ENCODE peak calls at places on chromosomes 11 and 22, in nine cellular contexts. G is stimulated activated CD4-positive, alpha-beta T cell treated with anti-CD3 and anti-CD28 coated beads, Interleukin-2, amount 100 ng/mL, for 48 hours; N is activated naive CD4-positive, alpha-beta T cell treated with anti-CD3 and anti-CD28 coated beads, Interleukin-2, amount 10 ng/mL, durations not matched to agents 7 days and 5 days; J is CD4-positive, alpha-beta T cell; Y is T follicular helper cell; Q is GM12878; R is fibroblast of the aortic adventitia; D is RPMI8226; A is tibial artery. U is an unnamed sample.

GRCh38 chr11:66159585-66159984 is 89.5 kb downstream of the PACS1 start:
- DNase-seq in G (no peak), N (no peak), J (no peak), Y (no peak), Q (no peak), R (no peak), D (no peak), A (no peak), U (no peak)

GRCh38 chr22:50687829-50688228 is 15.2 kb downstream of the SHANK3 start:
- DNase-seq in G (no peak), N (no peak), J (no peak), Y (no peak), Q (no peak), R (no peak), D (no peak), A (no peak), U (peak)

GRCh38 chr22:24035296-24035695 is 24.2 kb downstream of the CABIN1 start:
- DNase-seq in G (no peak), N (no peak), J (no peak), Y (no peak), Q (no peak), R (no peak), D (no peak), A (no peak), U (no peak)

GRCh38 chr11:127259118-127259517 is 258.5 kb upstream of the KIRREL3 start:
- DNase-seq in G (no peak), N (no peak), J (no peak), Y (no peak), Q (no peak), R (no peak), D (no peak), A (no peak), U (no peak)

GRCh38 chr11:92314499-92314898 is 89.9 kb downstream of the FAT3 start:
- DNase-seq in G (no peak), N (no peak), J (no peak), Y (no peak), Q (no peak), R (no peak), D (no peak), A (peak), U (no peak)

GRCh38 chr11:114762437-114762836 is 84.1 kb downstream of the NXPE2 start:
- DNase-seq in G (no peak), N (peak), J (no peak), Y (no peak), Q (no peak), R (peak), D (peak), A (peak), U (peak)

GRCh38 chr11:40139507-40139906 is 1319.9 kb downstream of the LRRC4C start:
- DNase-seq in G (no peak), N (no peak), J (no peak), Y (no peak), Q (no peak), R (no peak), D (no peak), A (no peak), U (no peak)

GRCh38 chr22:17939579-17939978 is 84.8 kb downstream of the MICAL3 start:
- DNase-seq in G (no peak), N (no peak), J (no peak), Y (no peak), Q (no peak), R (no peak), D (no peak), A (no peak), U (no peak)

GRCh38 chr11:120332822-120333716 is 3.1 kb upstream of the ARHGEF12 start:
- DNase-seq in G (no peak), N (no peak), J (no peak), Y (no peak), Q (no peak), R (peak), D (peak), A (no peak), U (no peak)

GRCh38 chr11:67213251-67213650 is 53.0 kb upstream of the GRK2 start:
- DNase-seq in G (no peak), N (no peak), J (no peak), Y (no peak), Q (peak), R (no peak), D (peak), A (no peak), U (no peak)

GRCh38 chr22:35113341-35113740 is 47.4 kb downstream of the ISX start:
- DNase-seq in G (no peak), N (no peak), J (no peak), Y (no peak), Q (no peak), R (no peak), D (no peak), A (no peak), U (no peak)

GRCh38 chr11:292211-293121 is 3.5 kb downstream of the PGGHG start:
- DNase-seq in G (no peak), N (no peak), J (no peak), Y (no peak), Q (no peak), R (no peak), D (no peak), A (no peak), U (peak)

GRCh38 chr22:19216579-19216978 is 38.0 kb upstream of the SLC25A1 start:
- DNase-seq in G (no peak), N (no peak), J (no peak), Y (no peak), Q (no peak), R (no peak), D (no peak), A (no peak), U (no peak)

GRCh38 chr11:63920870-63921417 is 4.0 kb upstream of the RCOR2 start:
- DNase-seq in G (no peak), N (no peak), J (no peak), Y (no peak), Q (no peak), R (no peak), D (no peak), A (no peak), U (no peak)

GRCh38 chr22:30832407-30832987 is 136.1 kb downstream of the MORC2 start:
- DNase-seq in G (no peak), N (no peak), J (no peak), Y (no peak), Q (no peak), R (no peak), D (no peak), A (no peak), U (no peak)

GRCh38 chr11:122317337-122317736 is 201.3 kb upstream of the BLID start:
- DNase-seq in G (no peak), N (no peak), J (no peak), Y (no peak), Q (no peak), R (peak), D (no peak), A (no peak), U (peak)

GRCh38 chr11:128506999-128507591 is 80.3 kb downstream of the ETS1 start:
- DNase-seq in G (no peak), N (peak), J (no peak), Y (peak), Q (no peak), R (peak), D (no peak), A (peak), U (peak)

GRCh38 chr11:45142241-45142885 is 4.1 kb upstream of the PRDM11 start:
- DNase-seq in G (no peak), N (no peak), J (no peak), Y (no peak), Q (no peak), R (peak), D (no peak), A (no peak), U (peak)

GRCh38 chr11:105000797-105001196 is 22.2 kb downstream of the CASP5 start:
- DNase-seq in G (peak), N (peak), J (peak), Y (peak), Q (peak), R (no peak), D (peak), A (no peak), U (no peak)

GRCh38 chr11:61771995-61772455 is 19.6 kb downstream of the MYRF start:
- DNase-seq in G (no peak), N (no peak), J (no peak), Y (no peak), Q (no peak), R (no peak), D (no peak), A (no peak), U (no peak)

U was measured in sigmoid colon.